ENCODE peak calls at places on chromosome 7, in nine cellular contexts. S is GM12865; R is upper lobe of right lung; E is astrocyte of the spinal cord; H is CD8-positive, alpha-beta T cell; T is heart right ventricle; N is brain microvascular endothelial cell; O is neural crest cell; D is WTC11. X is an unnamed sample.

GRCh38 chr7:141671705-141672496 is 30.1 kb downstream of the DENND11 start:
- DNase-seq in S (no peak), R (no peak), E (no peak), H (no peak), T (no peak), N (no peak), O (no peak), D (no peak), X (no peak)

GRCh38 chr7:120320218-120320961 is 47.4 kb downstream of the KCND2 start:
- DNase-seq in S (no peak), R (no peak), E (no peak), H (no peak), T (no peak), N (no peak), O (no peak), D (no peak), X (no peak)

GRCh38 chr7:144776447-144776846 is 59.4 kb downstream of the TPK1 start:
- DNase-seq in S (no peak), R (no peak), E (no peak), H (no peak), T (no peak), N (no peak), O (no peak), D (no peak), X (no peak)

GRCh38 chr7:119177863-119178262 is 953.4 kb downstream of the ANKRD7 start:
- DNase-seq in S (no peak), R (no peak), E (no peak), H (no peak), T (no peak), N (no peak), O (no peak), D (no peak), X (no peak)

GRCh38 chr7:92584953-92585352 is 5.2 kb downstream of the FAM133B start:
- DNase-seq in S (peak), R (no peak), E (no peak), H (no peak), T (no peak), N (no peak), O (no peak), D (no peak), X (no peak)

GRCh38 chr7:28587211-28587610 is 174.9 kb downstream of the CREB5 start:
- DNase-seq in S (no peak), R (no peak), E (peak), H (no peak), T (no peak), N (no peak), O (no peak), D (no peak), X (no peak)

GRCh38 chr7:46750321-46750865 is 829.3 kb upstream of the IGFBP3 start:
- DNase-seq in S (no peak), R (no peak), E (no peak), H (no peak), T (no peak), N (no peak), O (no peak), D (no peak), X (no peak)

GRCh38 chr7:45680776-45681175 is 106.6 kb downstream of the ADCY1 start:
- DNase-seq in S (no peak), R (peak), E (no peak), H (no peak), T (no peak), N (no peak), O (no peak), D (no peak), X (no peak)

GRCh38 chr7:155090647-155091046 is 20.5 kb downstream of the HTR5A start:
- DNase-seq in S (no peak), R (no peak), E (no peak), H (no peak), T (no peak), N (no peak), O (no peak), D (no peak), X (no peak)

GRCh38 chr7:120805636-120806388 is 52.1 kb downstream of the TSPAN12 start:
- DNase-seq in S (peak), R (no peak), E (peak), H (no peak), T (peak), N (peak), O (peak), D (peak), X (no peak)

GRCh38 chr7:100873599-100874299 is 1.2 kb upstream of the SRRT start:
- DNase-seq in S (no peak), R (no peak), E (no peak), H (no peak), T (no peak), N (no peak), O (no peak), D (no peak), X (no peak)

GRCh38 chr7:55180821-55181542 is 162.2 kb downstream of the EGFR start:
- DNase-seq in S (no peak), R (peak), E (no peak), H (no peak), T (no peak), N (no peak), O (no peak), D (no peak), X (no peak)

GRCh38 chr7:143978585-143978984 is 21.5 kb upstream of the OR6B1 start:
- DNase-seq in S (no peak), R (no peak), E (no peak), H (no peak), T (no peak), N (no peak), O (no peak), D (no peak), X (no peak)

GRCh38 chr7:30988346-30989005 is 24.7 kb downstream of the GHRHR start:
- DNase-seq in S (no peak), R (peak), E (no peak), H (no peak), T (no peak), N (no peak), O (no peak), D (peak), X (no peak)

GRCh38 chr7:73735526-73735905 is 3.1 kb downstream of the ABHD11 start:
- DNase-seq in S (no peak), R (no peak), E (no peak), H (no peak), T (no peak), N (no peak), O (no peak), D (no peak), X (no peak)

GRCh38 chr7:24617957-24618616 is 44.8 kb downstream of the PALS2 start:
- DNase-seq in S (no peak), R (no peak), E (no peak), H (no peak), T (no peak), N (no peak), O (no peak), D (no peak), X (no peak)

GRCh38 chr7:106421181-106421762 is 136.5 kb upstream of the NAMPT start:
- DNase-seq in S (no peak), R (peak), E (peak), H (no peak), T (peak), N (peak), O (no peak), D (no peak), X (no peak)

GRCh38 chr7:93014410-93014809 is 103.4 kb downstream of the SAMD9 start:
- DNase-seq in S (no peak), R (no peak), E (no peak), H (no peak), T (no peak), N (no peak), O (no peak), D (no peak), X (no peak)

GRCh38 chr7:27164381-27165088 is 802 bp downstream of the HOXA9 start:
- DNase-seq in S (no peak), R (peak), E (no peak), H (no peak), T (no peak), N (no peak), O (no peak), D (peak), X (no peak)

GRCh38 chr7:46776790-46777189 is 805.1 kb downstream of the TNS3 start:
- DNase-seq in S (peak), R (no peak), E (peak), H (no peak), T (no peak), N (no peak), O (no peak), D (no peak), X (no peak)

GRCh38 chr7:133290676-133291332 is 37.9 kb downstream of the EXOC4 start:
- DNase-seq in S (no peak), R (no peak), E (no peak), H (no peak), T (no peak), N (no peak), O (no peak), D (no peak), X (no peak)

GRCh38 chr7:18958627-18959026 is 158.8 kb downstream of the TWIST1 start:
- DNase-seq in S (no peak), R (no peak), E (peak), H (no peak), T (no peak), N (peak), O (no peak), D (no peak), X (no peak)

GRCh38 chr7:7779888-7780287 is 61.5 kb upstream of the RPA3 start:
- DNase-seq in S (no peak), R (no peak), E (no peak), H (no peak), T (no peak), N (no peak), O (no peak), D (no peak), X (no peak)

GRCh38 chr7:30348083-30348560 is 63.7 kb downstream of the ZNRF2 start:
- DNase-seq in S (peak), R (no peak), E (peak), H (no peak), T (no peak), N (peak), O (no peak), D (no peak), X (peak)

GRCh38 chr7:26372738-26373137 is 81.1 kb downstream of the SNX10 start:
- DNase-seq in S (no peak), R (no peak), E (no peak), H (no peak), T (no peak), N (no peak), O (no peak), D (no peak), X (no peak)

GRCh38 chr7:46011059-46011458 is 90.0 kb upstream of the IGFBP3 start:
- DNase-seq in S (no peak), R (no peak), E (no peak), H (no peak), T (no peak), N (no peak), O (no peak), D (no peak), X (no peak)

GRCh38 chr7:27994639-27995038 is 186.0 kb downstream of the JAZF1 start:
- DNase-seq in S (no peak), R (no peak), E (peak), H (no peak), T (no peak), N (no peak), O (no peak), D (no peak), X (no peak)

GRCh38 chr7:34133983-34134782 is 228.8 kb downstream of the BMPER start:
- DNase-seq in S (peak), R (no peak), E (peak), H (no peak), T (peak), N (peak), O (peak), D (peak), X (no peak)

GRCh38 chr7:7333610-7334009 is 151.3 kb downstream of the C1GALT1 start:
- DNase-seq in S (no peak), R (no peak), E (no peak), H (no peak), T (no peak), N (no peak), O (no peak), D (no peak), X (no peak)

GRCh38 chr7:137953692-137954470 is 48.0 kb downstream of the CREB3L2 start:
- DNase-seq in S (peak), R (no peak), E (peak), H (no peak), T (no peak), N (peak), O (no peak), D (no peak), X (no peak)

GRCh38 chr7:117673839-117674238 is 194.0 kb downstream of the CFTR start:
- DNase-seq in S (peak), R (no peak), E (peak), H (no peak), T (no peak), N (peak), O (no peak), D (no peak), X (no peak)

GRCh38 chr7:3107889-3108570 is 64.4 kb upstream of the CARD11 start:
- DNase-seq in S (no peak), R (no peak), E (no peak), H (no peak), T (no peak), N (no peak), O (no peak), D (no peak), X (no peak)

GRCh38 chr7:27210441-27211083 is 10.7 kb upstream of the HOXA13 start:
- DNase-seq in S (peak), R (no peak), E (no peak), H (no peak), T (peak), N (peak), O (peak), D (peak), X (no peak)

DNA sequence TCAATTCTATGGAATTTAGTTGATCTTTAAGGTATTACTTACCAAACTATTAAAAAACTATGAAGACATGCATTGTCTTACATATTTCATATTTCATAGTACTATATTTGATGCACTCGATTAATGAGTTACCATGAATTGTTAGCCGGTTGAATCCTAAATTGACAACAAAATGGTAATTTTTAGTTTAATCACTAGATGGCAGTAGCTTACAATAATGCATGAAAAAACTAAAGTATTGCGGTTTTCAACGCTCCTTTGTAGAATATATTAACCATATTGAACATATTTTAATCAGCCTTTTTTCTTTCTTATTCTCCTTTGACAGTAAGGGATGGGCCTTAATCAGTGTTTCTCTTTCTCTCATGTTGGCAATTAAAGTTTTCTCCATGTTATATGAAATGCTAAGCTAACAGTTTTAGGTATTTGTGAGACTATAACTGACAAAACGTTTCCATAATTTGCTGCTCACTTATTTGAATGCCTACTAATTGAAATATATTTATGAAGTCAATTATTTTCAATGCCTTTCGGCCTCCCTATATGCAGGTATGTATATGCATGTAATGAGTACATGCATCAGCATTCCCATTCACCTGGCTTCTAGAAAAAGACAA is 48.5 kb upstream of the ARL4A start:
- DNase-seq in S (peak), R (no peak), E (peak), H (no peak), T (no peak), N (no peak), O (no peak), D (no peak), X (no peak)
- TF ChIP-seq CTCF in S (peak), R (peak), E (peak), H (peak), T (peak), N (peak), O (peak), D (no peak), X (peak)

GRCh38 chr7:151152935-151153513 is 14.5 kb downstream of the GBX1 start:
- DNase-seq in S (no peak), R (no peak), E (no peak), H (no peak), T (no peak), N (no peak), O (no peak), D (no peak), X (no peak)
- TF ChIP-seq CTCF in S (no peak), R (no peak), E (peak), H (no peak), T (no peak), N (peak), O (no peak), D (no peak), X (no peak)

GRCh38 chr7:97064972-97065587 is 40.4 kb upstream of the DLX5 start:
- DNase-seq in S (peak), R (no peak), E (peak), H (no peak), T (no peak), N (peak), O (peak), D (no peak), X (no peak)
- TF ChIP-seq CTCF in S (peak), R (peak), E (peak), H (peak), T (peak), N (peak), O (peak), D (peak), X (peak)

GRCh38 chr7:65307651-65308299 is 65.9 kb upstream of the ZNF92 start:
- DNase-seq in S (peak), R (no peak), E (peak), H (no peak), T (peak), N (peak), O (peak), D (peak), X (peak)

GRCh38 chr7:65304175-65304574 is 69.5 kb upstream of the ZNF92 start:
- DNase-seq in S (no peak), R (no peak), E (no peak), H (no peak), T (no peak), N (no peak), O (no peak), D (no peak), X (no peak)

GRCh38 chr7:65301007-65301406 is 72.6 kb upstream of the ZNF92 start:
- DNase-seq in S (no peak), R (no peak), E (no peak), H (no peak), T (no peak), N (no peak), O (no peak), D (no peak), X (no peak)

GRCh38 chr7:65308300-65308678 is 65.4 kb upstream of the ZNF92 start:
- DNase-seq in S (no peak), R (no peak), E (no peak), H (no peak), T (no peak), N (no peak), O (no peak), D (no peak), X (no peak)

DNA sequence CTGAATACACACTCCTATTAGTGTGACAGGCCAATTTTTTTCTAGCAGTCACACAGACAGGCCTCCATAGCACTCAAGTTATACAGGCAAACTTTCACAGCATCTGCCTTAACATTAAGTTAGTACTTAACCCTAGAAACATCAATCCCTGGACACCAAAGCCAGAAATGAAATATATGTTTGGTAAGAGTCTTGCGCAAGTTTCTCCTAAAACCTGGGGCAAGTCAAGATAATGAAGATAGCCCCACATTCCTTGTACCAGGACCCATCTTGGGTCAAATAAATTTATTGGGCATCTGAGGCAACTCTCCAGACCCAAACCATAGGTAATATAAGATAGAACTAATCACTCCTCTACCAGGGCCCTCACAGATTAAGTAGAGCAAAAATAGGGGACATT is 70.8 kb upstream of the ZNF92 start:
- DNase-seq in S (no peak), R (no peak), E (no peak), H (no peak), T (no peak), N (no peak), O (no peak), D (no peak), X (no peak)
- TF ChIP-seq CTCF in S (no peak), R (no peak), E (no peak), H (no peak), T (no peak), N (no peak), O (no peak), D (no peak), X (no peak)

GRCh38 chr7:1758417-1758858 is 88.4 kb downstream of the ELFN1 start:
- DNase-seq in S (peak), R (peak), E (no peak), H (no peak), T (peak), N (no peak), O (no peak), D (peak), X (no peak)
- TF ChIP-seq CTCF in S (peak), R (peak), E (peak), H (no peak), T (peak), N (peak), O (peak), D (peak), X (peak)

GRCh38 chr7:64183126-64183742 is 23.8 kb upstream of the ZNF735 start:
- DNase-seq in S (no peak), R (no peak), E (no peak), H (no peak), T (peak), N (no peak), O (no peak), D (no peak), X (no peak)

GRCh38 chr7:64182036-64182790 is 24.8 kb upstream of the ZNF735 start:
- DNase-seq in S (no peak), R (no peak), E (no peak), H (no peak), T (no peak), N (no peak), O (no peak), D (no peak), X (no peak)

GRCh38 chr7:64183827-64184372 is 23.1 kb upstream of the ZNF735 start:
- DNase-seq in S (no peak), R (no peak), E (no peak), H (no peak), T (no peak), N (no peak), O (no peak), D (no peak), X (no peak)

GRCh38 chr7:64181586-64181985 is 25.4 kb upstream of the ZNF735 start:
- DNase-seq in S (no peak), R (no peak), E (no peak), H (no peak), T (no peak), N (no peak), O (no peak), D (no peak), X (no peak)

GRCh38 chr7:64180989-64181388 is 26.0 kb upstream of the ZNF735 start:
- DNase-seq in S (no peak), R (no peak), E (no peak), H (no peak), T (no peak), N (no peak), O (no peak), D (no peak), X (no peak)
- TF ChIP-seq CTCF in S (peak), R (peak), E (peak), H (no peak), T (peak), N (peak), O (no peak), D (no peak), X (no peak)

GRCh38 chr7:51253157-51253556 is 63.5 kb downstream of the COBL start:
- DNase-seq in S (no peak), R (no peak), E (no peak), H (no peak), T (no peak), N (no peak), O (no peak), D (no peak), X (no peak)
- TF ChIP-seq CTCF in S (no peak), R (no peak), E (no peak), H (no peak), T (peak), N (no peak), O (peak), D (no peak), X (no peak)

DNA sequence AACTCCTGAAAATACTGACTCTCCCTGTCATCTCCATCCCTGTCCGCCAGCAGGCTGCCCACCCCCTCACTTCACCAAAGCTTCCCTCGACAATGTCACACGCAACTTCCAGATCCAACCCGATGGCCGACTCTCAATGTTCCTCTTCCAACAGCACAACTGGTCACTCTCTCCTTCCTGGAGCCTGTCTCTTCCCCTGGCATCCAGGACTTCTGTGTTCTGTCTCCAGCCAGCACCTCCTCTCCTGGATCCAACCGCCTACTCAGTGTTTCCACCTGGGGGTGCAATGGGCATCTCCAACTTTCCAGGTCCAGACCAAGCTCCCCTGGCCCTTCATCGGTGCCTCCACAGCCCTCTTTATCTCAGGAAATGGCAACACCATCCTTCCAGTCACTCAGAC is 8.6 kb downstream of the CPA5 start:
- DNase-seq in S (no peak), R (no peak), E (no peak), H (no peak), T (no peak), N (no peak), O (no peak), D (no peak), X (no peak)
- TF ChIP-seq CTCF in S (no peak), R (no peak), E (no peak), H (no peak), T (no peak), N (no peak), O (no peak), D (no peak), X (no peak)